ENCODE peak calls at places on chromosome 15, in nine cellular contexts. One of them, this sample, is unnamed.

GRCh38 chr15:75203908-75204263 is 2.2 kb downstream of the C15orf39 start:
- DNase-seq in ecto neural progenitor cell: no peak
- DNase-seq in NCI-H345: no peak
- DNase-seq in posterior vena cava: no peak
- DNase-seq in GM13976: no peak
- DNase-seq in AG04450: no peak
- DNase-seq in HuH-7.5: no peak
- DNase-seq in GM12865: peak; percentile 59
- DNase-seq in non-pigmented ciliary epithelial cell: no peak
- DNase-seq in this sample: no peak

GRCh38 chr15:99042909-99043308 is 35.3 kb upstream of the PGPEP1L start:
- DNase-seq in ecto neural progenitor cell: peak; percentile 14
- DNase-seq in NCI-H345: no peak
- DNase-seq in posterior vena cava: peak; percentile 34
- DNase-seq in GM13976: no peak
- DNase-seq in AG04450: no peak
- DNase-seq in HuH-7.5: no peak
- DNase-seq in GM12865: no peak
- DNase-seq in non-pigmented ciliary epithelial cell: no peak
- DNase-seq in this sample: no peak

GRCh38 chr15:74529911-74530310 is 11.1 kb upstream of the ARID3B start:
- DNase-seq in ecto neural progenitor cell: no peak
- DNase-seq in NCI-H345: no peak
- DNase-seq in posterior vena cava: no peak
- DNase-seq in GM13976: no peak
- DNase-seq in AG04450: peak; percentile 71
- DNase-seq in HuH-7.5: no peak
- DNase-seq in GM12865: no peak
- DNase-seq in non-pigmented ciliary epithelial cell: no peak
- DNase-seq in this sample: peak; percentile 69

GRCh38 chr15:39391230-39391629 is 189.6 kb upstream of the THBS1 start:
- DNase-seq in ecto neural progenitor cell: no peak
- DNase-seq in NCI-H345: no peak
- DNase-seq in posterior vena cava: no peak
- DNase-seq in GM13976: no peak
- DNase-seq in AG04450: no peak
- DNase-seq in HuH-7.5: no peak
- DNase-seq in GM12865: no peak
- DNase-seq in non-pigmented ciliary epithelial cell: no peak
- DNase-seq in this sample: peak; percentile 93

GRCh38 chr15:67079361-67079760 is 14.0 kb downstream of the SMAD3 start:
- DNase-seq in ecto neural progenitor cell: no peak
- DNase-seq in NCI-H345: no peak
- DNase-seq in posterior vena cava: no peak
- DNase-seq in GM13976: no peak
- DNase-seq in AG04450: no peak
- DNase-seq in HuH-7.5: no peak
- DNase-seq in GM12865: no peak
- DNase-seq in non-pigmented ciliary epithelial cell: no peak
- DNase-seq in this sample: peak; percentile 47

GRCh38 chr15:90603893-90604292 is 74.2 kb downstream of the CRTC3 start:
- DNase-seq in ecto neural progenitor cell: no peak
- DNase-seq in NCI-H345: no peak
- DNase-seq in posterior vena cava: peak; percentile 81
- DNase-seq in GM13976: no peak
- DNase-seq in AG04450: no peak
- DNase-seq in HuH-7.5: no peak
- DNase-seq in GM12865: peak; percentile 37
- DNase-seq in non-pigmented ciliary epithelial cell: no peak
- DNase-seq in this sample: peak; percentile 27

GRCh38 chr15:96792216-96792615 is 461.7 kb downstream of the NR2F2 start:
- DNase-seq in ecto neural progenitor cell: no peak
- DNase-seq in NCI-H345: no peak
- DNase-seq in posterior vena cava: no peak
- DNase-seq in GM13976: no peak
- DNase-seq in AG04450: no peak
- DNase-seq in HuH-7.5: no peak
- DNase-seq in GM12865: no peak
- DNase-seq in non-pigmented ciliary epithelial cell: no peak
- DNase-seq in this sample: no peak

GRCh38 chr15:34725565-34725964 is 29.2 kb downstream of the GJD2 start:
- DNase-seq in ecto neural progenitor cell: no peak
- DNase-seq in NCI-H345: no peak
- DNase-seq in posterior vena cava: no peak
- DNase-seq in GM13976: no peak
- DNase-seq in AG04450: no peak
- DNase-seq in HuH-7.5: no peak
- DNase-seq in GM12865: no peak
- DNase-seq in non-pigmented ciliary epithelial cell: no peak
- DNase-seq in this sample: no peak

GRCh38 chr15:101380146-101380545 is 85.1 kb upstream of the SNRPA1 start:
- DNase-seq in ecto neural progenitor cell: no peak
- DNase-seq in NCI-H345: no peak
- DNase-seq in posterior vena cava: peak; percentile 38
- DNase-seq in GM13976: no peak
- DNase-seq in AG04450: no peak
- DNase-seq in HuH-7.5: no peak
- DNase-seq in GM12865: no peak
- DNase-seq in non-pigmented ciliary epithelial cell: no peak
- DNase-seq in this sample: no peak

GRCh38 chr15:41241251-41241964 is 10.3 kb downstream of the CHP1 start:
- DNase-seq in ecto neural progenitor cell: no peak
- DNase-seq in NCI-H345: peak; percentile 92
- DNase-seq in posterior vena cava: no peak
- DNase-seq in GM13976: no peak
- DNase-seq in AG04450: no peak
- DNase-seq in HuH-7.5: no peak
- DNase-seq in GM12865: no peak
- DNase-seq in non-pigmented ciliary epithelial cell: no peak
- DNase-seq in this sample: peak; percentile 38

GRCh38 chr15:94105760-94106159 is 125.6 kb upstream of the MCTP2 start:
- DNase-seq in ecto neural progenitor cell: no peak
- DNase-seq in NCI-H345: no peak
- DNase-seq in posterior vena cava: no peak
- DNase-seq in GM13976: no peak
- DNase-seq in AG04450: no peak
- DNase-seq in HuH-7.5: no peak
- DNase-seq in GM12865: no peak
- DNase-seq in non-pigmented ciliary epithelial cell: no peak
- DNase-seq in this sample: peak; percentile 76

GRCh38 chr15:53789654-53790053 is 30.2 kb upstream of the WDR72 start:
- DNase-seq in ecto neural progenitor cell: no peak
- DNase-seq in NCI-H345: no peak
- DNase-seq in posterior vena cava: no peak
- DNase-seq in GM13976: no peak
- DNase-seq in AG04450: no peak
- DNase-seq in HuH-7.5: no peak
- DNase-seq in GM12865: no peak
- DNase-seq in non-pigmented ciliary epithelial cell: no peak
- DNase-seq in this sample: no peak

GRCh38 chr15:76012021-76012551 is at the start of gene NRG4:
- DNase-seq in ecto neural progenitor cell: no peak
- DNase-seq in NCI-H345: no peak
- DNase-seq in posterior vena cava: no peak
- DNase-seq in GM13976: no peak
- DNase-seq in AG04450: no peak
- DNase-seq in HuH-7.5: no peak
- DNase-seq in GM12865: no peak
- DNase-seq in non-pigmented ciliary epithelial cell: no peak
- DNase-seq in this sample: peak; percentile 6

GRCh38 chr15:44035781-44036699 is 159.0 kb downstream of the FRMD5 start:
- DNase-seq in ecto neural progenitor cell: no peak
- DNase-seq in NCI-H345: no peak
- DNase-seq in posterior vena cava: no peak
- DNase-seq in GM13976: no peak
- DNase-seq in AG04450: no peak
- DNase-seq in HuH-7.5: no peak
- DNase-seq in GM12865: no peak
- DNase-seq in non-pigmented ciliary epithelial cell: no peak
- DNase-seq in this sample: no peak

GRCh38 chr15:77033729-77034619 is 36.9 kb downstream of the TSPAN3 start:
- DNase-seq in ecto neural progenitor cell: peak; percentile 45
- DNase-seq in NCI-H345: no peak
- DNase-seq in posterior vena cava: peak; percentile 57
- DNase-seq in GM13976: peak; percentile 24
- DNase-seq in AG04450: no peak
- DNase-seq in HuH-7.5: peak; percentile 15
- DNase-seq in GM12865: no peak
- DNase-seq in non-pigmented ciliary epithelial cell: no peak
- DNase-seq in this sample: no peak

GRCh38 chr15:91694829-91695205 is 158.7 kb upstream of the SLCO3A1 start:
- DNase-seq in ecto neural progenitor cell: no peak
- DNase-seq in NCI-H345: no peak
- DNase-seq in posterior vena cava: no peak
- DNase-seq in GM13976: no peak
- DNase-seq in AG04450: peak; percentile 15
- DNase-seq in HuH-7.5: peak; percentile 20
- DNase-seq in GM12865: no peak
- DNase-seq in non-pigmented ciliary epithelial cell: no peak
- DNase-seq in this sample: peak; percentile 74

GRCh38 chr15:61556037-61556648 is 327.0 kb upstream of the RORA start:
- DNase-seq in ecto neural progenitor cell: no peak
- DNase-seq in NCI-H345: no peak
- DNase-seq in posterior vena cava: no peak
- DNase-seq in GM13976: no peak
- DNase-seq in AG04450: no peak
- DNase-seq in HuH-7.5: no peak
- DNase-seq in GM12865: no peak
- DNase-seq in non-pigmented ciliary epithelial cell: peak; percentile 80
- DNase-seq in this sample: peak; percentile 1

GRCh38 chr15:73922186-73923151 is 3.8 kb upstream of the LOXL1 start:
- DNase-seq in ecto neural progenitor cell: peak; percentile 65
- DNase-seq in NCI-H345: peak; percentile 64
- DNase-seq in posterior vena cava: no peak
- DNase-seq in GM13976: no peak
- DNase-seq in AG04450: no peak
- DNase-seq in HuH-7.5: no peak
- DNase-seq in GM12865: no peak
- DNase-seq in non-pigmented ciliary epithelial cell: no peak
- DNase-seq in this sample: no peak

GRCh38 chr15:31364301-31365031 is 37.8 kb downstream of the KLF13 start:
- DNase-seq in ecto neural progenitor cell: no peak
- DNase-seq in NCI-H345: peak; percentile 74
- DNase-seq in posterior vena cava: peak; percentile 64
- DNase-seq in GM13976: no peak
- DNase-seq in AG04450: no peak
- DNase-seq in HuH-7.5: no peak
- DNase-seq in GM12865: no peak
- DNase-seq in non-pigmented ciliary epithelial cell: no peak
- DNase-seq in this sample: peak; percentile 85

GRCh38 chr15:20280933-20281463 is 260.6 kb downstream of the GOLGA6L6 start:
- DNase-seq in ecto neural progenitor cell: no peak
- DNase-seq in NCI-H345: no peak
- DNase-seq in posterior vena cava: peak; percentile 82
- DNase-seq in GM13976: peak; percentile 46
- DNase-seq in AG04450: no peak
- DNase-seq in HuH-7.5: no peak
- DNase-seq in GM12865: no peak
- DNase-seq in non-pigmented ciliary epithelial cell: no peak
- DNase-seq in this sample: no peak

GRCh38 chr15:40770147-40770721 is 454 bp downstream of the C15orf62 start:
- DNase-seq in ecto neural progenitor cell: no peak
- DNase-seq in NCI-H345: peak; percentile 18
- DNase-seq in posterior vena cava: no peak
- DNase-seq in GM13976: peak; percentile 47
- DNase-seq in AG04450: no peak
- DNase-seq in HuH-7.5: no peak
- DNase-seq in GM12865: no peak
- DNase-seq in non-pigmented ciliary epithelial cell: no peak
- DNase-seq in this sample: no peak